ENCODE peak calls at places on chromosomes 12 and 14, in seven cellular contexts. I, X, L, A, K, Y and P are unnamed samples.

GRCh38 chr14:59464651-59465569 is at the start of gene GPR135:
- DNase-seq in K (peak), A (peak), L (peak), Y (peak), I (peak), X (peak), P (peak)

GRCh38 chr14:100031506-100032281 is 33.5 kb upstream of the EVL start:
- DNase-seq in A (peak), I (no peak), L (no peak), K (no peak), Y (no peak), X (no peak), P (no peak)

GRCh38 chr12:12717586-12718381 is 616 bp downstream of the CDKN1B start:
- DNase-seq in Y (peak), X (no peak), L (peak), K (peak), I (peak), A (peak), P (no peak)

GRCh38 chr12:24473097-24473496 is 475.8 kb downstream of the BCAT1 start:
- DNase-seq in Y (no peak), A (no peak), X (no peak), K (no peak), L (no peak), I (no peak), P (no peak)

GRCh38 chr14:59278111-59278510 is 89.6 kb downstream of the DAAM1 start:
- DNase-seq in K (no peak), Y (no peak), X (no peak), L (no peak), I (no peak), A (no peak), P (no peak)

GRCh38 chr14:21168055-21168454 is 12.2 kb upstream of the OR5AU1 start:
- DNase-seq in K (no peak), X (no peak), Y (no peak), A (no peak), L (no peak), I (no peak), P (no peak)

GRCh38 chr12:41661141-41661540 is 473.0 kb downstream of the PDZRN4 start:
- DNase-seq in A (no peak), K (no peak), X (peak), L (no peak), Y (no peak), I (no peak), P (no peak)

GRCh38 chr12:53068811-53069585 is 10.2 kb downstream of the SPRYD3 start:
- DNase-seq in X (no peak), A (no peak), L (no peak), K (peak), I (no peak), Y (no peak), P (no peak)

GRCh38 chr14:20662968-20663731 is 21.2 kb upstream of the RNASE4 start:
- DNase-seq in I (no peak), K (peak), X (no peak), A (peak), Y (peak), L (peak), P (no peak)

GRCh38 chr14:87005336-87005735 is 987.6 kb downstream of the GALC start:
- DNase-seq in K (no peak), L (no peak), Y (no peak), I (no peak), A (no peak), X (no peak), P (no peak)

GRCh38 chr14:35992816-35993511 is 166.8 kb downstream of the BRMS1L start:
- DNase-seq in L (no peak), K (no peak), Y (no peak), I (no peak), X (no peak), A (no peak), P (no peak)

GRCh38 chr12:80293759-80294158 is 150.3 kb upstream of the PTPRQ start:
- DNase-seq in Y (no peak), L (no peak), K (no peak), A (no peak), I (no peak), X (no peak), P (no peak)

GRCh38 chr14:99612065-99612736 is 8.2 kb upstream of the CCDC85C start:
- DNase-seq in A (peak), L (no peak), I (no peak), K (no peak), Y (no peak), X (peak), P (no peak)

GRCh38 chr12:44377443-44378160 is 498.5 kb downstream of the NELL2 start:
- DNase-seq in X (peak), I (no peak), L (no peak), K (no peak), A (no peak), Y (no peak), P (no peak)

GRCh38 chr14:100065161-100065871 is at the start of gene EVL:
- DNase-seq in L (no peak), K (no peak), X (no peak), A (no peak), I (peak), Y (peak), P (no peak)

GRCh38 chr14:58280954-58281787 is 17.2 kb upstream of the ARID4A start:
- DNase-seq in L (no peak), I (no peak), X (no peak), K (no peak), Y (peak), A (peak), P (no peak)

GRCh38 chr12:118981285-118982201 is at the start of gene SRRM4:
- DNase-seq in K (no peak), L (peak), I (no peak), Y (no peak), X (peak), A (no peak), P (peak)

GRCh38 chr12:76020731-76021672 is 10.6 kb downstream of the PHLDA1 start:
- DNase-seq in K (no peak), A (no peak), I (no peak), L (no peak), Y (peak), X (no peak), P (no peak)

GRCh38 chr12:44148936-44149335 is 313.1 kb downstream of the TMEM117 start:
- DNase-seq in X (no peak), I (no peak), L (no peak), A (no peak), Y (no peak), K (no peak), P (no peak)

GRCh38 chr14:74593241-74593985 is 18.6 kb downstream of the LTBP2 start:
- DNase-seq in K (no peak), A (no peak), L (no peak), Y (no peak), X (peak), I (no peak), P (no peak)

GRCh38 chr12:52442600-52443061 is 8.5 kb upstream of the KRT75 start:
- DNase-seq in L (peak), A (no peak), K (no peak), X (no peak), Y (no peak), I (no peak), P (no peak)

GRCh38 chr14:55240526-55241178 is 30.6 kb upstream of the FBXO34 start:
- DNase-seq in I (no peak), K (no peak), A (no peak), X (no peak), Y (no peak), L (peak), P (no peak)

GRCh38 chr12:108638141-108638823 is 4.6 kb upstream of the SELPLG start:
- DNase-seq in K (no peak), L (peak), A (no peak), I (no peak), X (no peak), Y (no peak), P (no peak)

DNA sequence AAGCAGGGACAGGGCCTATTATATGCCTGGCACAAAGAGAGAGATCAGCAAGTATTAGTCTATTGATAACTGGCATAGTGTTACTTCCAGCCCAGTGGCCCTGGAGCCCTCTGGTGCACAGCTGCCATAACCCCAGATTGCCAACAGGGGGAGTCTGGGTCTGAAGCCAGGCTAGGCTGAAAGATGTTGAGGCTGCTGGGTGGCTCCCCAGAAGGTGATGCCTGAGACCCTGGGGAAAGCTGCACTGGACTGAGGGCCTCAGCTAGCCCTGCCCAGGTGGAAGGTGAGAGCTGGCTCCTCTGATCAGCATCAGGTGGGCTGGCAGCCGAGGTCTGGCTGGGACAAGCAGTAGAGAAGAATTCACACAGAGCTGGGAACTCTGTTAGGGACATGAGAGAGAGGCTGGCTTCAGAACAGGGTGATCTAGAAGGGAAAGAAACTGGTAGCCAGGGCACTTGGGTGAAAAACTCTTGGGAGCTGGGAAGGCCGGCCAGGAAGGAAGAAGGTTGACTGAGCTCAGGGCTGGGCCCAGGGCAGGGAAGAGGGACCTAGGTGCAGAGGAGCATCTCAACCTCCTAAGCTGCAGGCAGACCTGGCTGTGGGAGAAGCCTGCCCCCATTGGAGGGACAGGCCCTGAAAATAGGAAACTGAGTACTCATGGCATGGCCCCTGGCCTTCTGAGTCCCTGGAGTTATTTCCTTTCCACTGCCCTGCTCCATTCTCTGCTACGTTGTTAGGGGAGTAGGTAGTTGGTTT is 3.9 kb downstream of the GZMH start:
- DNase-seq in A (peak), X (peak), L (peak), I (no peak), Y (peak), K (peak), P (no peak)
- TF ChIP-seq CTCF in A (peak), X (peak), L (peak), I (peak), Y (peak), K (peak), P (peak)

GRCh38 chr12:123690191-123690840 is 19.4 kb downstream of the TCTN2 start:
- DNase-seq in Y (no peak), X (no peak), A (no peak), L (no peak), K (no peak), I (no peak), P (no peak)

GRCh38 chr12:123681605-123682004 is 10.7 kb downstream of the TCTN2 start:
- DNase-seq in L (no peak), I (no peak), K (no peak), Y (no peak), X (no peak), A (no peak), P (no peak)

DNA sequence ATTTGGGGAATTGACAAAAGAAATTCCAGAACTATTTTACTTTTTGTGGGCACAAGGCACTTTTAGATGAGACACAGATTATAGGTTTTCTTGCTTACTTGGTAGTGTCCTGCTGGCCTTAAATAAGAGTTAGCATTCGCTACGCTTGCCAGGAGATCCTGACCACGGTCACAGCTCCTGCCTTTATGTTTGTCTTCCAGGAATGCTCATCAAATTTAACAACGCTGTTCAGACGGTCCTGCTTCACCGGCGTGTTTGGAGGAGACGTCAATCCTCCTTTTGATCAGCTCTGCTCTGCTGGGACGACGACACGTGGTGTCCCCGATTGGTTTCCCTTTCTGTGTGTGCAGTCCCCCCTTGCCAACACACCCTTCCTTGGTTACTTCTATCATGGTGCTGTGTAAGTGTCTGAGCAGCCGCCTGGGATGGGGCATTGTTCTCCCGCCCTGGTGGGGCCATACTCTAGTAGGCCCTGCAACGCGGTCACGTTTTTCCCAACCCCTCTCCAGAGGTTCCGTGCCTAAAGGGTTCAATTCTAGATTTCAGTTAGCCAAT is 15.8 kb downstream of the TCTN2 start:
- DNase-seq in L (no peak), A (no peak), K (no peak), X (no peak), Y (no peak), I (no peak), P (no peak)
- TF ChIP-seq CTCF in L (no peak), A (no peak), K (no peak), X (no peak), Y (no peak), I (no peak), P (no peak)

DNA sequence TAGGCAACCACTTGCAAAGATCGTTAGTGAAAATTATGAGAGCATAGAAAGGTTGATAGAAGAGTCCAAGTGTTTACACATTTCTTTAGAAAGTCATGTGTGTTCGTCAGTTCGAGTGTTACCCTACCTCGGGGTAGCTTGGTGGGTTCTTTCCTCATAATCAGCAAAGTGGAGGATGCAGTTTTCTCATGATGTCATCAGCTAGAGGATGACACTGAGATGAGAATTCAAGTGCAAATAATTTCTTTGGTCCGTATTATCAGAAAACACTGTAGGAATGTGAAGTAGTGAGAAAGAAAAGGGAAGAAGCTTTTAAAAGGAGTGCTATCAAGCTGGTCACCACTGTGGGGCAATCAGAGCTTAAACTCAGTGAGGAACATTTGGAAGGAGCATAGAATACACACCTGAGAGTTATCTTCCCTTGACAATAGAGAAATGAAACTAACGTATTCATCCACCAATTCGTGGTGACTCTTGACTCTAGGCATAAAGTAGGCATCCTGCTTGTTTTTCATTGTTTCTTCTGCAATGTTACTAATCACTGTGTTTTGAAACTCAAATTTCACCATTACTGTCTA is 1340.9 kb upstream of the TMEM132C start:
- DNase-seq in L (no peak), X (peak), I (no peak), Y (no peak), A (no peak), K (no peak), P (no peak)
- TF ChIP-seq CTCF in L (no peak), X (peak), I (no peak), Y (no peak), A (no peak), K (no peak), P (no peak)

GRCh38 chr12:49264873-49265792 is at the start of gene TUBA1C:
- DNase-seq in A (peak), X (no peak), K (peak), I (peak), Y (peak), L (peak), P (peak)
- TF ChIP-seq CTCF in A (no peak), X (no peak), K (no peak), I (no peak), Y (no peak), L (no peak), P (no peak)

DNA sequence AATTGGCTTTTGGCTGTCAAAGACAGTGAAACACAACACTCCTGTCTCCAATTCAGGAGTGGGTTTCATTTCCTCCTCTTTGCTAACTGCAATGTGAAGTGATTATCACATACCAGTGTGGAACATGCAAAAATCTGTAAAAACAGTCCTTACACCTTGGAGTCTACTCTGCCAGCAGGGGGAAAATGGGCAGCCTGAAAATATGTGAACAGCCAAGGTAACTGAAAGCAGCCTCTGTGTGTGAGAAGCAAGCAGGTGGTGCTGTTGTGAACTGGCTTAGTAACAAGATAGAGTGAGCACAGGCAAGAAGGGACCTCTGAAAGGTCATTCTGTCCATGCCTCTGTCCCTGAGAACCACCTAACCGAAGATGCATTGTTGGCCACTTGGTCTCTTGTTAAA is 6.0 kb downstream of the PRMT8 start:
- DNase-seq in A (no peak), Y (no peak), X (peak), L (no peak), I (no peak), K (no peak), P (no peak)
- TF ChIP-seq CTCF in A (no peak), Y (no peak), X (peak), L (no peak), I (no peak), K (no peak), P (no peak)

DNA sequence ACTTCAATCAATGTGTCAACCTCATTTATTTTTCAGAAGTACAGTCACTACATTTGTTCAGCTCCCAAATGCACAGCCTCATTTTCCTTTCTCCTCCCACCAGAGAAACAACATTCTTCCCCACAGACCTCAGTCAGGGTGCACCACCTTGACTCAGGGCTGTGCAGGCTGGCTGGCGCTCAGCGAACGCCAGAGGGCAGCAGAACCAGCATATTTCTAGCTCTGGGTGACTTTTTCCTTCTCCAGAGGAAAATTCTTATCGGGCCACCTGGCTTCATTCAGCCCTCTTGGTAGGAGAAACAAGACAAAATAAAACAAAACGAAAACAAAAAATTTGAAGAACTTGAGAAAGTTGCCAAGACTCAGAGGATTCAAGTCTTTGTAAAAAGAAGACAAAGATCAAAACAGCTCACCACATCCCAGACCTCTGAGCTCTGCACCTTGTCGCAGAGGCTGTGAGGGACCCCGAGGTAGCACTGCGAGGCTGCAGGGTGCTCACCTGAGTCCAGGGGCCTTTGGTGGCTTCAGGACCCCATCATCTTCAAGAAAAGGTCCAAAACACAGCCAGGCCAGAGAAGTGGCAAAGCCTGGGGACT is 33.7 kb downstream of the PAH start:
- DNase-seq in K (peak), L (peak), X (peak), I (peak), A (peak), Y (peak), P (peak)
- TF ChIP-seq CTCF in K (peak), L (peak), X (peak), I (peak), A (peak), Y (peak), P (peak)

DNA sequence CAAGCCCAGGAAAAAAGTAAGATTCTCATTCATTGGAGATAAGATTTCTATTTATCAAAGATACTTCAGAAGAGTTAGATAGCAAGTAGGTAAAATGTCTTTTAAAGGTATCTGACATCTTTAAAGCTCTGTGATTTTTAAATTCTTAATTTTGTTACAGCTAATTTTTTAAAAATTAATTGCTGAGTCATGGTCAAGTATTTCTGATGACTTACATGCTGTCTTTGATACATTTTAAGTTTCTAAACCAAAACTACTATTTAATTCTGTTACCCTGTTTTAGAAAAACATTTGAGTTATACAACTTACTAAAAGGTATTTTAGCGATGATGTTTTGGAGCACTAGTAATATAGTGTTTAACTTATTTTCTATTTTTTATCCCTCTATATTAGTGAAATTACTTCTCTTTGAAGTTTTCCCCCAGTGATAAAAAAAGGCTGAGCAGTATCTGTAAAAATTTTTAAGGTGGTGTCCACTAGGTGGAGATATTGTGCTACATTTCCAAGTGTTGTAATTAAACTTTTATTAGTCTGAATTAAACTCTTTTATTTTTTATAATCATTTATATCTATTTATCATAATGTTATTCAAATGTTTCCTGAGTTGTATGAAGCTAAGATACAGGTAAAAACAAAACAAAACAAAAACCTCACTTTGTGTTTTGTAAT is 11.5 kb downstream of the ALG10 start:
- DNase-seq in L (no peak), Y (no peak), X (no peak), I (no peak), K (no peak), A (no peak), P (no peak)
- TF ChIP-seq CTCF in L (peak), Y (peak), X (no peak), I (peak), K (no peak), A (peak), P (peak)

DNA sequence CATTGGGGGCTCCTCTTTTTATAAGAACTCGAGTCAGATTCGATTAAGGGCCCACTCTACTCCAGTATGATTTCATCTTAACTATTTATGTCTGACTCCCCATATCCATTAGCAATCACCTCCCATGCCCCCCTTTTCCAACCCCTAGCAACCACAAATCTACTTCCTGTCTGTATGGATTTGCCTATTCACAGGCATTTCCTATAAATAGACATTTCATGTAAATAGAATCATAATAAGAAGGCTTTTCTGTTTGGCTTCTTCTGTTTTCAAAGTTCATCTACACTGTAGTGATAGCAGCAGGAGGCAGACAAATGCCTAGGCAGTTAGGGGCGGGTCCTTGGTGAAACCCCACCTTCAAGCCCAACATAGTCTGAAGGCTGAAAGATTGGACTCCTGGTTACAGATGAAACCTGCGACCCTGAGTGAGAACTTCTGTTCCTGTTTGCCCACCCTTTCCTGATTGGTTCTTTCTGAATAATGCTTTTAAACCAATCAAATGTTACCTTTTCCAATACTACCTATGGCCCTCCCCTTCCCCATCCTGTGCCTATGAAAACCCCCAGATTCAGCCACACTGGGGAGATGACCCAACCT is 62.1 kb upstream of the HECTD1 start:
- DNase-seq in K (no peak), X (no peak), A (no peak), I (no peak), L (no peak), Y (no peak), P (no peak)
- TF ChIP-seq CTCF in K (no peak), X (no peak), A (no peak), I (no peak), L (no peak), Y (no peak), P (no peak)